ENCODE peak calls at places on chromosomes 2 and 18, in four cellular contexts. F, X, H and Y are unnamed samples.

GRCh38 chr2:236742936-236743622 is 173.5 kb downstream of the ACKR3 start:
- DNase-seq in F (no peak), X (no peak), H (no peak), Y (no peak)

GRCh38 chr2:70123829-70124117 is 36.5 kb downstream of the PCBP1 start:
- DNase-seq in F (no peak), X (no peak), H (no peak), Y (no peak)

GRCh38 chr2:11524470-11524869 is 9.4 kb upstream of the GREB1 start:
- DNase-seq in F (no peak), X (no peak), H (no peak), Y (no peak)

GRCh38 chr2:19702267-19702666 is 199.5 kb downstream of the TTC32 start:
- DNase-seq in F (no peak), X (no peak), H (no peak), Y (no peak)

GRCh38 chr18:79476031-79476917 is 80.5 kb downstream of the NFATC1 start:
- DNase-seq in F (no peak), X (no peak), H (no peak), Y (no peak)

GRCh38 chr2:191740016-191740419 is 62.1 kb downstream of the NABP1 start:
- DNase-seq in F (no peak), X (no peak), H (no peak), Y (no peak)

GRCh38 chr2:172208881-172209325 is 106.2 kb upstream of the DLX2 start:
- DNase-seq in F (no peak), X (peak; percentile 49), H (peak; percentile 90), Y (no peak)

GRCh38 chr2:229296016-229296415 is 24.9 kb upstream of the PID1 start:
- DNase-seq in F (no peak), X (no peak), H (no peak), Y (no peak)

GRCh38 chr2:60267122-60267521 is 286.3 kb downstream of the BCL11A start:
- DNase-seq in F (no peak), X (no peak), H (no peak), Y (no peak)

GRCh38 chr18:31380912-31381311 is 4.3 kb downstream of the DSG4 start:
- DNase-seq in F (no peak), X (no peak), H (no peak), Y (no peak)

GRCh38 chr2:157471078-157471477 is 27.2 kb upstream of the CYTIP start:
- DNase-seq in F (peak; percentile 18), X (no peak), H (no peak), Y (no peak)

GRCh38 chr2:233334915-233335314 is 19.4 kb upstream of the DGKD start:
- DNase-seq in F (no peak), X (no peak), H (no peak), Y (no peak)

GRCh38 chr2:120442541-120442922 is 96.6 kb downstream of the INHBB start:
- DNase-seq in F (no peak), X (no peak), H (no peak), Y (no peak)

GRCh38 chr2:148814143-148814852 is 60.7 kb upstream of the KIF5C start:
- DNase-seq in F (peak; percentile 44), X (no peak), H (peak; percentile 40), Y (no peak)

GRCh38 chr2:64862623-64863022 is 126.6 kb upstream of the SLC1A4 start:
- DNase-seq in F (no peak), X (no peak), H (peak; percentile 22), Y (no peak)

GRCh38 chr2:211391206-211391605 is 834.8 kb downstream of the CPS1 start:
- DNase-seq in F (no peak), X (no peak), H (no peak), Y (peak; percentile 20)

GRCh38 chr18:57816208-57816999 is 13.3 kb upstream of the ATP8B1 start:
- DNase-seq in F (no peak), X (no peak), H (no peak), Y (no peak)